ENCODE peak calls at places on chromosomes 1 and 21, in four cellular contexts. E, G, R and L are unnamed samples.

GRCh38 chr1:184827600-184828368 is 73.1 kb upstream of the EDEM3 start:
- DNase-seq in E (no peak), G (no peak), R (no peak), L (no peak)

GRCh38 chr1:4177425-4178150 is 277.5 kb upstream of the C1orf174 start:
- DNase-seq in E (peak; percentile 44), R (no peak), G (no peak), L (no peak)

GRCh38 chr1:32876341-32877210 is 5.9 kb upstream of the FNDC5 start:
- DNase-seq in E (peak; percentile 74), R (peak; percentile 63), G (peak; percentile 33), L (peak; percentile 45)

GRCh38 chr1:204059970-204060369 is 12.9 kb upstream of the SOX13 start:
- DNase-seq in R (no peak), G (no peak), E (no peak), L (no peak)

GRCh38 chr1:58622571-58622970 is 45.5 kb upstream of the TACSTD2 start:
- DNase-seq in G (no peak), E (no peak), R (no peak), L (no peak)

GRCh38 chr1:224213438-224214119 is 30.5 kb downstream of the DEGS1 start:
- DNase-seq in G (no peak), R (no peak), E (no peak), L (no peak)

GRCh38 chr1:235893840-235894239 is 27.1 kb upstream of the LYST start:
- DNase-seq in G (no peak), E (no peak), R (no peak), L (no peak)

GRCh38 chr1:116737855-116738318 is 16.3 kb upstream of the CD2 start:
- DNase-seq in G (no peak), E (no peak), R (no peak), L (no peak)

GRCh38 chr1:205983925-205984725 is 19.1 kb downstream of the RAB7B start:
- DNase-seq in E (no peak), G (peak; percentile 37), R (peak; percentile 73), L (no peak)

GRCh38 chr1:107140703-107141490 is at the start of gene NTNG1:
- DNase-seq in R (no peak), E (no peak), G (no peak), L (no peak)

GRCh38 chr1:204323887-204324286 is 35.8 kb downstream of the PLEKHA6 start:
- DNase-seq in R (no peak), E (no peak), G (no peak), L (no peak)

GRCh38 chr1:155219592-155220031 is 11.1 kb downstream of the MTX1 start:
- DNase-seq in R (no peak), G (no peak), E (no peak), L (peak; percentile 38)

GRCh38 chr1:178986204-178986603 is 39.5 kb upstream of the FAM20B start:
- DNase-seq in G (no peak), R (no peak), E (no peak), L (no peak)

GRCh38 chr1:53110370-53111072 is 31.9 kb downstream of the SLC1A7 start:
- DNase-seq in G (no peak), R (no peak), E (no peak), L (no peak)

GRCh38 chr1:85581802-85582686 is 1.5 kb downstream of the CCN1 start:
- DNase-seq in R (peak; percentile 49), E (no peak), G (no peak), L (no peak)

GRCh38 chr1:60874703-60875102 is 207.7 kb upstream of the NFIA start:
- DNase-seq in E (no peak), G (no peak), R (peak; percentile 33), L (no peak)

GRCh38 chr21:45550552-45551210 is 8.4 kb upstream of the SLC19A1 start:
- DNase-seq in E (no peak), R (peak; percentile 53), G (peak; percentile 84), L (no peak)

GRCh38 chr1:43372172-43372571 is 4.4 kb upstream of the ELOVL1 start:
- DNase-seq in R (no peak), E (no peak), G (no peak), L (no peak)

GRCh38 chr21:46393451-46393940 is 65.2 kb upstream of the DIP2A start:
- DNase-seq in G (no peak), R (no peak), E (no peak), L (no peak)

GRCh38 chr1:204932573-204932909 is 61.9 kb downstream of the NFASC start:
- DNase-seq in G (no peak), R (no peak), E (no peak), L (no peak)

GRCh38 chr21:38306407-38306806 is 49.6 kb downstream of the KCNJ15 start:
- DNase-seq in R (no peak), E (no peak), G (no peak), L (no peak)

GRCh38 chr1:18118078-18118477 is 10.5 kb downstream of the IGSF21 start:
- DNase-seq in R (peak; percentile 36), E (no peak), G (no peak), L (no peak)

GRCh38 chr1:199113265-199113869 is 474.5 kb downstream of the PTPRC start:
- DNase-seq in R (no peak), E (peak; percentile 74), G (peak; percentile 26), L (peak; percentile 52)

GRCh38 chr1:171017431-171017830 is 73.3 kb upstream of the FMO3 start:
- DNase-seq in G (no peak), R (no peak), E (no peak), L (no peak)

GRCh38 chr1:205144046-205144720 is 22.4 kb upstream of the RBBP5 start:
- DNase-seq in E (no peak), G (no peak), R (no peak), L (no peak)

GRCh38 chr1:169260478-169260877 is 107.1 kb downstream of the NME7 start:
- DNase-seq in R (no peak), G (no peak), E (no peak), L (no peak)

GRCh38 chr1:54614558-54614957 is 8.8 kb downstream of the FAM151A start:
- DNase-seq in G (no peak), E (no peak), R (no peak), L (no peak)

GRCh38 chr1:85319931-85320330 is 43.5 kb upstream of the BCL10 start:
- DNase-seq in R (no peak), G (no peak), E (no peak), L (no peak)

GRCh38 chr1:33013791-33014190 is 22.9 kb downstream of the AK2 start:
- DNase-seq in R (no peak), E (no peak), G (no peak), L (no peak)

GRCh38 chr1:30955448-30956015 is 47.0 kb upstream of the SDC3 start:
- DNase-seq in G (no peak), R (no peak), E (no peak), L (no peak)

GRCh38 chr1:57623039-57623790 is 199.4 kb upstream of the DAB1 start:
- DNase-seq in E (no peak), G (no peak), R (peak; percentile 81), L (no peak)

GRCh38 chr1:228398741-228399461 is 7.7 kb downstream of the TRIM11 start:
- DNase-seq in E (no peak), G (no peak), R (no peak), L (no peak)

GRCh38 chr1:119080586-119080985 is 59.9 kb downstream of the WARS2 start:
- DNase-seq in E (no peak), R (no peak), G (no peak), L (no peak)

GRCh38 chr1:24635195-24635843 is 7.8 kb upstream of the SRRM1 start:
- DNase-seq in E (no peak), G (no peak), R (no peak), L (no peak)
- TF ChIP-seq CTCF in E (peak; percentile 57), G (peak; percentile 83), R (peak; percentile 76), L (peak; percentile 51)

GRCh38 chr1:175071544-175071943 is 3.9 kb downstream of the TNN start:
- DNase-seq in E (no peak), G (no peak), R (no peak), L (no peak)

GRCh38 chr1:175072131-175072941 is 4.7 kb downstream of the TNN start:
- DNase-seq in G (no peak), E (no peak), R (peak; percentile 45), L (no peak)

GRCh38 chr1:175073054-175073453 is 5.4 kb downstream of the TNN start:
- DNase-seq in E (no peak), R (no peak), G (no peak), L (no peak)

GRCh38 chr1:175070818-175071217 is 3.2 kb downstream of the TNN start:
- DNase-seq in R (no peak), G (no peak), E (no peak), L (no peak)

DNA sequence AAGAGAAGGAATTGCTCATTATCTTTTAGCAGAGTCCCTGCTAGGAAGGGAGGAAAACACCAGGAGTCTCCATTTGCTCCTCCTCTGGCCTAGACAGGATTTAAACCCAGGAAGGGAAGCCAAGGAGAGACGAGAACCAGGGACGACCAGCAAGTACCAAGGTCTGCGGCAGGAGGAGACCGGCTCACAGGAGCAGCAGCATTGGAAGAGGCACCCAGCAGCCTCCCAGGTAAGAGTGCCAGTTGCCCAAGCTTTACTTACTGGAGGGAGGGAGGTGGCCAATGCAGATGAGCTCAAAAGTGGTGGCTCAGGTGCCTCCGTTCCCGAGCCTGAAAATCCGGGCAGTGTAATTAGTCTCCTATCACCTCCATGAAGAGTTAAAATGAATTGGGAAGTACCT is at the start of gene TNN:
- DNase-seq in E (no peak), R (no peak), G (no peak), L (no peak)
- TF ChIP-seq CTCF in E (no peak), R (no peak), G (no peak), L (no peak)

DNA sequence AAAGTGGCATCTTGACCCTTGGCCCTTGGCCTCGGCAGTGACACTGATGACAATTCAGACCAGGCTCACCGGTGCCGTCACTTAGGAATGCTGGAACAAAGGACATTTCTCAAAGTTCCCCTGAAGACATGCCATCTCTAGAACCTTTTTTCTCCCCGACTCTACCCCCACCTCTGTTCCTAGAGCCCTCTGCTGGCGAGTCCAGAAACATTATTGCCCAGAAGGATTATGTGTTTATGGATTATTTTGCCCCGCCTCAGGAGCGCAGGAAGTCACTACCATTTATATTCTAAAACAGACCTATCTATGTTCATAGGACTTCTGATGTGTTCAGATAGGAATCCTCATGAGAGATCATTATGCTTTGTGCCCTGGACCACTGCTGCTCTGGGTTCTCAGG is 12.6 kb upstream of the SHISA4 start:
- DNase-seq in G (no peak), R (no peak), E (no peak), L (no peak)
- TF ChIP-seq CTCF in G (no peak), R (peak; percentile 39), E (no peak), L (no peak)

DNA sequence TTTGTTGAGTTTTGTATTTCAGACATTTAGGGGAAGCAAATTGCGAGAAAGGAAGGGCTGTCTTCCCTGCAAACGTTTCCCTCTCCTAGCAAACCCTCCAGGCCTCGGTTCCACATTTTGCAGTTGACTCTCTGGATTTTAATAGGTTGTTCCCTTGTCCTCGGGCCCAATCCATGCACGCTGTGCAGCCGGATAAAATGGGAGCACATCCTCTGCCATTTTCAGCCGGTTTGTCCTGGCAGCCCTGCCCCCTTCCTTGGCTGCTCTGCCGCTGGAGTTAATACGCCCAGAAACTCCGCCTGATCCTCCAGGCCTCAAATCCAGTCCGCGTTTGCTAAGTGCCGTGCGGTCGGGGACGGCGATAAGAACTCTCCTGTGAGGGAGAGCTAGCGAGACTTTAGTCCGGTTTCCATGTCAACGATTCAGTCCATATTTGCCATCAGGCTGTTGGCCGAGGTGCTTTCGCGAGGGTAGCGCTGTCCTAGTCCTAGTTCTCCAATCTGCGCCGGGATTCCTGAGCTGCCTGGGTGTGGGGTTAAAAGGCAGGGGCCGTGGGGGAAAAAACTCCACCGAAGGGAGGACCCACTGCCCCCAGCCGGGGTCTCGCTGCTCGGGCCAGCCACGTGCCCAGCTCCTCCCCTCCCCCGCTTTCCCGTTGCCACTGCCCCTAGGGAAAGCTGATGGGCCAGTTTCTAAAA is 2.9 kb upstream of the ARID1A start:
- DNase-seq in R (peak; percentile 96), E (peak; percentile 88), G (peak; percentile 93), L (peak; percentile 89)
- TF ChIP-seq CTCF in R (no peak), E (no peak), G (peak; percentile 30), L (no peak)